ENCODE peak calls at places on chromosomes 4 and X, in four cellular contexts. C is K562, T is H1, I is HepG2. L is an unnamed sample.

GRCh38 chr4:112214397-112215264 is 17.0 kb upstream of the AP1AR start:
- DNase-seq in C (peak), T (no peak), I (peak), L (peak)

GRCh38 chr4:141019772-141020171 is 113.5 kb downstream of the RNF150 start:
- DNase-seq in C (no peak), I (no peak), T (no peak), L (no peak)

GRCh38 chr4:38366451-38366850 is 297.5 kb upstream of the KLF3 start:
- DNase-seq in T (no peak), I (no peak), C (no peak), L (no peak)

GRCh38 chr4:154186035-154186434 is 305.6 kb downstream of the DCHS2 start:
- DNase-seq in I (no peak), T (no peak), C (no peak), L (no peak)

GRCh38 chr4:159077702-159078495 is 25.0 kb upstream of the RAPGEF2 start:
- DNase-seq in T (no peak), I (peak), C (no peak), L (no peak)

GRCh38 chrX:42615161-42615563 is 162.8 kb downstream of the PPP1R2C start:
- DNase-seq in I (no peak), T (no peak), C (no peak), L (no peak)

GRCh38 chr4:2871911-2872310 is 28.3 kb downstream of the ADD1 start:
- DNase-seq in C (no peak), I (no peak), T (no peak), L (no peak)

GRCh38 chr4:185773419-185773818 is 38.6 kb downstream of the SORBS2 start:
- DNase-seq in C (no peak), T (no peak), I (no peak), L (no peak)

GRCh38 chrX:23483396-23483795 is 148.7 kb downstream of the PTCHD1 start:
- DNase-seq in I (no peak), C (no peak), T (no peak), L (no peak)

GRCh38 chr4:72295966-72296557 is 264.3 kb downstream of the NPFFR2 start:
- DNase-seq in I (peak), C (peak), T (no peak), L (peak)

GRCh38 chrX:10108288-10108687 is 48.5 kb upstream of the CLCN4 start:
- DNase-seq in T (no peak), I (no peak), C (no peak), L (no peak)

GRCh38 chr4:10069065-10069626 is 47.5 kb downstream of the WDR1 start:
- DNase-seq in T (no peak), I (no peak), C (no peak), L (no peak)

GRCh38 chr4:187046471-187046870 is 322.8 kb upstream of the FAT1 start:
- DNase-seq in C (no peak), I (no peak), T (no peak), L (no peak)

GRCh38 chr4:137531951-137532868 is at the start of gene PCDH18:
- DNase-seq in T (peak), I (no peak), C (no peak), L (no peak)

GRCh38 chr4:30945586-30945985 is 225.4 kb downstream of the PCDH7 start:
- DNase-seq in T (no peak), C (no peak), I (no peak), L (no peak)

GRCh38 chr4:41256740-41257256 is at the start of gene UCHL1:
- DNase-seq in T (peak), C (no peak), I (no peak), L (peak)

GRCh38 chrX:131874300-131874699 is 148.8 kb upstream of the STK26 start:
- DNase-seq in I (no peak), T (no peak), C (no peak), L (no peak)

GRCh38 chr4:5839751-5840674 is 52.9 kb downstream of the CRMP1 start:
- DNase-seq in I (no peak), T (no peak), C (no peak), L (no peak)

GRCh38 chr4:127624176-127624575 is 8.6 kb upstream of the INTU start:
- DNase-seq in T (no peak), I (no peak), C (no peak), L (no peak)

GRCh38 chrX:110086916-110087484 is 84.1 kb downstream of the TMEM164 start:
- DNase-seq in C (peak), T (no peak), I (peak), L (peak)

GRCh38 chr4:47118192-47118879 is 87.0 kb downstream of the GABRB1 start:
- DNase-seq in C (no peak), I (no peak), T (no peak), L (no peak)

GRCh38 chr4:47122592-47123291 is 91.4 kb downstream of the GABRB1 start:
- DNase-seq in C (peak), I (peak), T (peak), L (peak)

DNA sequence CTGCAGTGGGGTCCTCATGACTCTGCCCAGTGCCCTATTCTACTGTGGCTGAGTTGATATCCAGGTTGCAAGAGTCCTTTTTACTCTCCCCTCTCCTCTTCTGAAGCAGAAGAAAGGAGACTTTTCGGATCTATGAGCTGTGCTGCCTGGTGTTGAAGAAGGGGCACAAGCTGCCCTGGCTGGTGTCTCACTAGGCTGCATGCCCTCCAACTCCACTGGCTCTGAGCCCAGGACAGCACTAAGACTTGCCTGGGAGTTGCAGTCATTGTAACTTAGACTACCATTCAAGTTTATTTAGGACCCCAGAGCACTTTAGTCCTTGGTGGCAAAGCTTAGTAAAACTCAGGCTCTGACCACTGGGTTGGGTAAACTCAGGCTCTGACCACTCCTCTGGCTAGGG is 89.4 kb downstream of the GABRB1 start:
- DNase-seq in I (no peak), C (no peak), T (no peak), L (no peak)
- TF ChIP-seq RNF2 in I (no peak), C (no peak), T (no peak), L (no peak)

GRCh38 chr4:128859887-128860774 is 50.6 kb downstream of the JADE1 start:
- DNase-seq in C (no peak), I (no peak), T (no peak), L (no peak)
- TF ChIP-seq CHD2 in C (no peak), I (no peak), T (no peak), L (no peak)

GRCh38 chr4:39452153-39452859 is 6.4 kb downstream of the RPL9 start:
- DNase-seq in T (no peak), C (no peak), I (no peak), L (no peak)
- TF ChIP-seq RNF2 in T (no peak), C (no peak), I (no peak), L (no peak)

GRCh38 chrX:44693255-44693654 is 150.6 kb upstream of the DUSP21 start:
- DNase-seq in C (no peak), T (no peak), I (peak), L (no peak)

GRCh38 chrX:44698328-44698727 is 145.5 kb upstream of the DUSP21 start:
- DNase-seq in C (no peak), T (no peak), I (no peak), L (peak)
- TF ChIP-seq CHD2 in C (no peak), T (no peak), I (no peak), L (no peak)

GRCh38 chrX:39499996-39500395 is 597.8 kb downstream of the BCOR start:
- DNase-seq in I (no peak), T (no peak), C (no peak), L (no peak)
- TF ChIP-seq RNF2 in I (no peak), T (no peak), C (no peak), L (no peak)

GRCh38 chr4:87734936-87735335 is 64.4 kb upstream of the IBSP start:
- DNase-seq in C (no peak), I (no peak), T (no peak), L (no peak)

GRCh38 chr4:87734084-87734483 is 65.3 kb upstream of the IBSP start:
- DNase-seq in T (peak), C (no peak), I (no peak), L (no peak)

GRCh38 chr4:87732033-87732770 is 67.2 kb upstream of the IBSP start:
- DNase-seq in T (no peak), I (no peak), C (no peak), L (no peak)
- TF ChIP-seq CHD2 in T (no peak), I (no peak), C (no peak), L (no peak)

L was measured in A549.